ENCODE peak calls at places on chromosome 19, in four cellular contexts. One of them, this sample, is unnamed.

GRCh38 chr19:14614099-14614412 is 31.2 kb downstream of the CLEC17A start:
- DNase-seq in IMR-90: no peak
- DNase-seq in MM.1S: no peak
- DNase-seq in neural progenitor cell: no peak
- DNase-seq in this sample: no peak

GRCh38 chr19:50835785-50836542 is 2.6 kb upstream of the KLK15 start:
- DNase-seq in IMR-90: peak; percentile 45
- DNase-seq in MM.1S: peak; percentile 32
- DNase-seq in neural progenitor cell: peak; percentile 79
- DNase-seq in this sample: no peak

GRCh38 chr19:12784871-12785430 is 6.3 kb upstream of the JUNB start:
- DNase-seq in IMR-90: peak; percentile 26
- DNase-seq in MM.1S: no peak
- DNase-seq in neural progenitor cell: no peak
- DNase-seq in this sample: no peak

GRCh38 chr19:14786421-14786851 is 8.1 kb upstream of the ADGRE2 start:
- DNase-seq in IMR-90: no peak
- DNase-seq in MM.1S: no peak
- DNase-seq in neural progenitor cell: peak; percentile 80
- DNase-seq in this sample: no peak

GRCh38 chr19:21824679-21825078 is 11.3 kb downstream of the ZNF43 start:
- DNase-seq in IMR-90: peak; percentile 47
- DNase-seq in MM.1S: no peak
- DNase-seq in neural progenitor cell: no peak
- DNase-seq in this sample: no peak

GRCh38 chr19:14136509-14137281 is at the start of gene ASF1B:
- DNase-seq in IMR-90: peak; percentile 100
- DNase-seq in MM.1S: peak; percentile 99
- DNase-seq in neural progenitor cell: peak; percentile 100
- DNase-seq in this sample: peak; percentile 100

GRCh38 chr19:42199440-42200115 is 17.9 kb downstream of the DEDD2 start:
- DNase-seq in IMR-90: no peak
- DNase-seq in MM.1S: peak; percentile 61
- DNase-seq in neural progenitor cell: no peak
- DNase-seq in this sample: peak; percentile 93

GRCh38 chr19:55172741-55173140 is 6.3 kb upstream of the DNAAF3 start:
- DNase-seq in IMR-90: peak; percentile 75
- DNase-seq in MM.1S: no peak
- DNase-seq in neural progenitor cell: no peak
- DNase-seq in this sample: no peak

GRCh38 chr19:35585844-35586243 is at the start of gene PMIS2:
- DNase-seq in IMR-90: no peak
- DNase-seq in MM.1S: no peak
- DNase-seq in neural progenitor cell: peak; percentile 38
- DNase-seq in this sample: peak; percentile 42

GRCh38 chr19:31125071-31125470 is 224.2 kb downstream of the TSHZ3 start:
- DNase-seq in IMR-90: no peak
- DNase-seq in MM.1S: no peak
- DNase-seq in neural progenitor cell: no peak
- DNase-seq in this sample: no peak

GRCh38 chr19:15260939-15261338 is 28.7 kb upstream of the EPHX3 start:
- DNase-seq in IMR-90: no peak
- DNase-seq in MM.1S: no peak
- DNase-seq in neural progenitor cell: peak; percentile 34
- DNase-seq in this sample: peak; percentile 25

GRCh38 chr19:39196320-39196719 is 444 bp upstream of the NCCRP1 start:
- DNase-seq in IMR-90: no peak
- DNase-seq in MM.1S: no peak
- DNase-seq in neural progenitor cell: peak; percentile 77
- DNase-seq in this sample: no peak

GRCh38 chr19:13137290-13137794 is 12.8 kb downstream of the STX10 start:
- DNase-seq in IMR-90: no peak
- DNase-seq in MM.1S: no peak
- DNase-seq in neural progenitor cell: no peak
- DNase-seq in this sample: no peak

GRCh38 chr19:38614289-38614688 is 3.5 kb downstream of the MAP4K1 start:
- DNase-seq in IMR-90: no peak
- DNase-seq in MM.1S: no peak
- DNase-seq in neural progenitor cell: no peak
- DNase-seq in this sample: no peak

GRCh38 chr19:7916137-7916907 is 1.7 kb downstream of the TGFBR3L start:
- DNase-seq in IMR-90: no peak
- DNase-seq in MM.1S: peak; percentile 39
- DNase-seq in neural progenitor cell: peak; percentile 74
- DNase-seq in this sample: peak; percentile 24

GRCh38 chr19:38975214-38975860 is at the start of gene FBXO17:
- DNase-seq in IMR-90: peak; percentile 63
- DNase-seq in MM.1S: no peak
- DNase-seq in neural progenitor cell: peak; percentile 77
- DNase-seq in this sample: no peak

GRCh38 chr19:3790209-3790734 is 4.1 kb upstream of the MATK start:
- DNase-seq in IMR-90: no peak
- DNase-seq in MM.1S: no peak
- DNase-seq in neural progenitor cell: no peak
- DNase-seq in this sample: no peak

GRCh38 chr19:38842439-38843174 is 7.2 kb downstream of the HNRNPL start:
- DNase-seq in IMR-90: no peak
- DNase-seq in MM.1S: no peak
- DNase-seq in neural progenitor cell: no peak
- DNase-seq in this sample: no peak

GRCh38 chr19:38691938-38692457 is 44.5 kb downstream of the ACTN4 start:
- DNase-seq in IMR-90: peak; percentile 92
- DNase-seq in MM.1S: no peak
- DNase-seq in neural progenitor cell: no peak
- DNase-seq in this sample: no peak

GRCh38 chr19:11418518-11419506 is at the start of gene RGL3:
- DNase-seq in IMR-90: no peak
- DNase-seq in MM.1S: no peak
- DNase-seq in neural progenitor cell: peak; percentile 67
- DNase-seq in this sample: no peak

GRCh38 chr19:1223018-1223855 is 14.6 kb downstream of the CBARP start:
- DNase-seq in IMR-90: peak; percentile 42
- DNase-seq in MM.1S: no peak
- DNase-seq in neural progenitor cell: peak; percentile 66
- DNase-seq in this sample: peak; percentile 46

GRCh38 chr19:7377196-7377595 is 28.5 kb downstream of the ARHGEF18 start:
- DNase-seq in IMR-90: no peak
- DNase-seq in MM.1S: no peak
- DNase-seq in neural progenitor cell: no peak
- DNase-seq in this sample: no peak

GRCh38 chr19:7349961-7350711 is 1.4 kb downstream of the ARHGEF18 start:
- DNase-seq in IMR-90: no peak
- DNase-seq in MM.1S: no peak
- DNase-seq in neural progenitor cell: no peak
- DNase-seq in this sample: peak; percentile 91

DNA sequence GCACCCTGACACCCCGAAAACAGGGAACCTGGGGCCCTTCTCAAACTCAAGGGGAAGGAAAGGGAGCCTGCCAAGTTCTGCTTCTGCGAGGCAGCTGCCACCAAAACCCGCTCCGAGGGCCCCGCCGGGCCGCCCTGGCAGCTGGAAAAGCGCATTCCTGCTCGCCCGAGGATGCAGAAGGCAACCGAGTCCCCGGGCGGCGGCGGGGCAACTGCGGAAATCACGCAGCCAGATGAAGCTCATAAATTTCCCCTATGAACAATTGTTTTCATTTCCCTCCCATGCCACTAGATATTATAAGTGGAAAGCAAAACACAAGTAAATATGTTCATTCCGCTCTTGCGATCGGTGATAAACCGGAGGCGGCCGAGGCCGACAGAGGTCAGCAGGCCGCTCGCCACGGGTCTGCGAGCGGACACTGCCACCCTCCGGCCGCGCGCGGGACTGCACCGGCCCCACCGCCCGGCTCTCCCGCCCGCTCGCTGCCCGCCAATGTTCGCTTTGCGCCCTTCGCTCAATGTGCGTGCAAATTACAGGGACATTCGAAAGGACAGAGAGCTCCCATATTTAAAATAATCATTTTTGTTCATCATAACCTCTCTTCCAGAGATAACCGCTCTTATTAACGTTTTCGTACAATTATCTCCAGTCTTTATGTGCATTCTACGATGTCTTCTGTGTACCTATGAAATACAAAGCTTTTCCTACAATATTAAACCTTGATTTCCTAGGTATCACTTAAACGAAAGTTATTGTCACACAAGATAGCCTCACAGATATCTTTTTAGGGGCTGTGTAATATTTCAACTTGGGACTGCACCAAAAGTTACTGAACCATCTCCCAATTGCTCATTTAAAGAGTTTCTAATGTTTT is 120.8 kb upstream of the ZNF507 start:
- DNase-seq in IMR-90: peak; percentile 15
- DNase-seq in MM.1S: peak; percentile 53
- DNase-seq in neural progenitor cell: peak; percentile 82
- DNase-seq in this sample: peak; percentile 15
- H3K4me3 ChIP-seq in IMR-90: no peak overlapping the region
- H3K4me3 ChIP-seq in MM.1S: peak overlapping the region; percentile 10
- H3K4me3 ChIP-seq in neural progenitor cell: peak overlapping the region; percentile 42
- H3K4me3 ChIP-seq in this sample: no peak overlapping the region

DNA sequence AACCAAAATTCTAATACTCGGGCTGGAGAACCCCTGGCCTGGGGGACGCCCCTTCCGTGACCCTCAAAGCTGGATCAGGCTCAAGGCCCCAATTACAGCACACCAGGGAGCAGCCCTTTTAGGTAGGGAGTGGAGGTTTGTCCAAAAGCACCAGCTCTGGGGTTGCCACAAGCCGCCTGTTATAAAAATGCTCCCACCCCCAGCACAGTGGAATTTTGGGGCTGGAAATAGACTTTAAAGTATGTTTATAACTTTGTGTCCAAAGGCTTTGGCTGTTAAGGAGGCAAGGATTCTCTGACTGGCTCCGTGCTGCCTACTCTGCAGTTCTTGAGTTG is 564 bp upstream of the GMIP start:
- DNase-seq in IMR-90: no peak
- DNase-seq in MM.1S: no peak
- DNase-seq in neural progenitor cell: no peak
- DNase-seq in this sample: no peak
- H3K4me2 ChIP-seq in IMR-90: no peak overlapping the region
- H3K4me2 ChIP-seq in MM.1S: peak overlapping the region; percentile 98
- H3K4me2 ChIP-seq in neural progenitor cell: no peak overlapping the region
- H3K4me2 ChIP-seq in this sample: peak overlapping the region; percentile 98

DNA sequence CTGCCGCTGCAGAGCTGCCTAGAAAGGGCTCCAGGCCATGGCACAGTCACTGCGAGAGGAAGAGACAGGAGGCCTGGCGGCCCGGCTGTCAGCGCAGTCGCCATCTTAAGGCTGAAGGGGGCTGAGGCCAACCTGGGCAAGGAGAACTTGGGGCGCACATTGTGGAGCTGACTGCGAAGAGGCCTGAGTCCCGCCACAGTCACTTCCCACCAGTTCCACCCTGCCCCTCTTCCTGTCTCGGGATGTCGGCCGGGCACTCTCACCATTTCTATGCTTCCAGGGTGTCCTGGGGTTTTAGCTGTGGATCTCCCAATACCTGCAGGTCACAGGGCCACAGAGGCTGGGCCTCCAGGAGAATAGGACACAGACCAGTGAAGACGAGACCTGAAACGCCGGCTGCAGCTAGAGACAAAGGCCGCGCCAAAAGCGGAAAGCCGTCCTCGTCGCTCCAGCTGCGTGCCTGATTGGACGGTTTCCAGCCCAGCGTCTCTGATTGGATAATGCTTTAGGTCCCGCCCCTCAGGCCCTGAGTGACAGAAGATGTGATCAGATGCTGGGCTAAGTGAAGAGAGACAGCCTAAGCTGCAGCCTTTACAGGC is 71.1 kb downstream of the ZNF486 start:
- DNase-seq in IMR-90: peak; percentile 77
- DNase-seq in MM.1S: peak; percentile 72
- DNase-seq in neural progenitor cell: peak; percentile 96
- DNase-seq in this sample: peak; percentile 97
- H3K9ac ChIP-seq in IMR-90: peak overlapping the region; percentile 32
- H3K9ac ChIP-seq in MM.1S: peak overlapping the region; percentile 40
- H3K9ac ChIP-seq in neural progenitor cell: peak overlapping the region; percentile 70
- H3K9ac ChIP-seq in this sample: peak overlapping the region; percentile 83

GRCh38 chr19:2494084-2494446 is 18.1 kb downstream of the GADD45B start:
- DNase-seq in IMR-90: peak; percentile 65
- DNase-seq in MM.1S: no peak
- DNase-seq in neural progenitor cell: no peak
- DNase-seq in this sample: no peak
- H3K4me3 ChIP-seq in IMR-90: peak overlapping the region; percentile 54
- H3K4me3 ChIP-seq in MM.1S: peak overlapping the region; percentile 81
- H3K4me3 ChIP-seq in neural progenitor cell: peak overlapping the region; percentile 56
- H3K4me3 ChIP-seq in this sample: no peak overlapping the region

GRCh38 chr19:6249296-6249695 is 30.5 kb downstream of the MLLT1 start:
- DNase-seq in IMR-90: peak; percentile 49
- DNase-seq in MM.1S: no peak
- DNase-seq in neural progenitor cell: no peak
- DNase-seq in this sample: no peak

GRCh38 chr19:6252066-6252465 is 27.7 kb downstream of the MLLT1 start:
- DNase-seq in IMR-90: no peak
- DNase-seq in MM.1S: no peak
- DNase-seq in neural progenitor cell: no peak
- DNase-seq in this sample: no peak

GRCh38 chr19:6250024-6250605 is 29.7 kb downstream of the MLLT1 start:
- DNase-seq in IMR-90: peak; percentile 80
- DNase-seq in MM.1S: no peak
- DNase-seq in neural progenitor cell: no peak
- DNase-seq in this sample: no peak

GRCh38 chr19:6250909-6251308 is 28.9 kb downstream of the MLLT1 start:
- DNase-seq in IMR-90: no peak
- DNase-seq in MM.1S: no peak
- DNase-seq in neural progenitor cell: no peak
- DNase-seq in this sample: no peak

DNA sequence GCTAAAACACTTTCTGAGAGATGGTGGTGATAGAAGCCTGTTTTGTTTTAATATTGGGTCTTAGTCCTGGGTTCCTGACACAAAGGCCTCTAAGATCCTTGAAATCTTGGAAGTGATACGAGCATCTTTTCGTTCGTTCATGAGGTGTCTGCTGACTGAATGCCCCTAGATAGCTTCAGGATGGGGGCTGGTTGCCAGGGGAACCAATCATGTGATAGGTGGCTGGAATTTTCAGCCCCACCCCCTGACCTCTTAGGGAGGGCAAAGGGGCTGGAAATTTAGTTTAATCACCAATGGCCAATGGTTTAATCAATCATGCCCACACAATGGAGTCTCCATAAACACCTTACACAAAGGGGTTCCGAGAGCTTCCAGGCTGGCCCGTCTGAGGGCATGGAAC is 25.9 kb downstream of the MLLT1 start:
- DNase-seq in IMR-90: no peak
- DNase-seq in MM.1S: no peak
- DNase-seq in neural progenitor cell: no peak
- DNase-seq in this sample: no peak
- H3K4me2 ChIP-seq in IMR-90: no peak overlapping the region
- H3K4me2 ChIP-seq in MM.1S: no peak overlapping the region
- H3K4me2 ChIP-seq in neural progenitor cell: peak overlapping the region; percentile 8
- H3K4me2 ChIP-seq in this sample: no peak overlapping the region

GRCh38 chr19:45163751-45164150 is 3.0 kb upstream of the NKPD1 start:
- DNase-seq in IMR-90: no peak
- DNase-seq in MM.1S: no peak
- DNase-seq in neural progenitor cell: no peak
- DNase-seq in this sample: no peak
- H3K9ac ChIP-seq in IMR-90: no peak overlapping the region
- H3K9ac ChIP-seq in MM.1S: no peak overlapping the region
- H3K9ac ChIP-seq in neural progenitor cell: no peak overlapping the region
- H3K9ac ChIP-seq in this sample: no peak overlapping the region

GRCh38 chr19:18417250-18418033 is 1.8 kb upstream of the SSBP4 start:
- DNase-seq in IMR-90: peak; percentile 73
- DNase-seq in MM.1S: no peak
- DNase-seq in neural progenitor cell: peak; percentile 88
- DNase-seq in this sample: peak; percentile 67
- H3K4me3 ChIP-seq in IMR-90: peak overlapping the region; percentile 32
- H3K4me3 ChIP-seq in MM.1S: peak overlapping the region; percentile 47
- H3K4me3 ChIP-seq in neural progenitor cell: peak overlapping the region; percentile 37
- H3K4me3 ChIP-seq in this sample: peak overlapping the region; percentile 53

This sample was measured in DND-41.